ENCODE peak calls at places on chromosome 21, in nine cellular contexts. One of them, this sample, is unnamed.

GRCh38 chr21:32578107-32578691 is 7.1 kb downstream of the TCP10L start:
- DNase-seq in omental fat pad: no peak
- DNase-seq in lung: no peak
- DNase-seq in Right ventricle myocardium superior: no peak
- DNase-seq in stimulated activated CD4-positive, alpha-beta T cell treated with anti-CD3 and anti-CD28 coated beads, Interleukin-4, amount 100 ng/mL, for 48 hours: peak
- DNase-seq in GM12892: no peak
- DNase-seq in NB4: peak
- DNase-seq in colonic mucosa: peak
- DNase-seq in thoracic aorta: no peak
- DNase-seq in this sample: no peak

GRCh38 chr21:43298546-43299440 is 128.1 kb downstream of the SIK1 start:
- DNase-seq in omental fat pad: no peak
- DNase-seq in lung: no peak
- DNase-seq in Right ventricle myocardium superior: peak
- DNase-seq in stimulated activated CD4-positive, alpha-beta T cell treated with anti-CD3 and anti-CD28 coated beads, Interleukin-4, amount 100 ng/mL, for 48 hours: no peak
- DNase-seq in GM12892: no peak
- DNase-seq in NB4: no peak
- DNase-seq in colonic mucosa: no peak
- DNase-seq in thoracic aorta: no peak
- DNase-seq in this sample: no peak

GRCh38 chr21:25215698-25216384 is 391.4 kb downstream of the MRPL39 start:
- DNase-seq in omental fat pad: no peak
- DNase-seq in lung: no peak
- DNase-seq in Right ventricle myocardium superior: no peak
- DNase-seq in stimulated activated CD4-positive, alpha-beta T cell treated with anti-CD3 and anti-CD28 coated beads, Interleukin-4, amount 100 ng/mL, for 48 hours: no peak
- DNase-seq in GM12892: no peak
- DNase-seq in NB4: no peak
- DNase-seq in colonic mucosa: no peak
- DNase-seq in thoracic aorta: no peak
- DNase-seq in this sample: no peak

GRCh38 chr21:29105218-29105617 is 25.2 kb upstream of the MAP3K7CL start:
- DNase-seq in omental fat pad: no peak
- DNase-seq in lung: no peak
- DNase-seq in Right ventricle myocardium superior: no peak
- DNase-seq in stimulated activated CD4-positive, alpha-beta T cell treated with anti-CD3 and anti-CD28 coated beads, Interleukin-4, amount 100 ng/mL, for 48 hours: no peak
- DNase-seq in GM12892: no peak
- DNase-seq in NB4: no peak
- DNase-seq in colonic mucosa: no peak
- DNase-seq in thoracic aorta: no peak
- DNase-seq in this sample: no peak

GRCh38 chr21:32597205-32597604 is 11.9 kb upstream of the TCP10L start:
- DNase-seq in omental fat pad: no peak
- DNase-seq in lung: no peak
- DNase-seq in Right ventricle myocardium superior: no peak
- DNase-seq in stimulated activated CD4-positive, alpha-beta T cell treated with anti-CD3 and anti-CD28 coated beads, Interleukin-4, amount 100 ng/mL, for 48 hours: no peak
- DNase-seq in GM12892: no peak
- DNase-seq in NB4: no peak
- DNase-seq in colonic mucosa: no peak
- DNase-seq in thoracic aorta: no peak
- DNase-seq in this sample: no peak

GRCh38 chr21:44749759-44750674 is 38.6 kb upstream of the TSPEAR start:
- DNase-seq in omental fat pad: no peak
- DNase-seq in lung: no peak
- DNase-seq in Right ventricle myocardium superior: no peak
- DNase-seq in stimulated activated CD4-positive, alpha-beta T cell treated with anti-CD3 and anti-CD28 coated beads, Interleukin-4, amount 100 ng/mL, for 48 hours: no peak
- DNase-seq in GM12892: no peak
- DNase-seq in NB4: no peak
- DNase-seq in colonic mucosa: no peak
- DNase-seq in thoracic aorta: no peak
- DNase-seq in this sample: no peak

GRCh38 chr21:42095581-42095980 is 24.5 kb downstream of the UMODL1 start:
- DNase-seq in omental fat pad: no peak
- DNase-seq in lung: no peak
- DNase-seq in Right ventricle myocardium superior: no peak
- DNase-seq in stimulated activated CD4-positive, alpha-beta T cell treated with anti-CD3 and anti-CD28 coated beads, Interleukin-4, amount 100 ng/mL, for 48 hours: no peak
- DNase-seq in GM12892: no peak
- DNase-seq in NB4: no peak
- DNase-seq in colonic mucosa: no peak
- DNase-seq in thoracic aorta: no peak
- DNase-seq in this sample: no peak

GRCh38 chr21:37636152-37636860 is 269.7 kb downstream of the DYRK1A start:
- DNase-seq in omental fat pad: no peak
- DNase-seq in lung: no peak
- DNase-seq in Right ventricle myocardium superior: no peak
- DNase-seq in stimulated activated CD4-positive, alpha-beta T cell treated with anti-CD3 and anti-CD28 coated beads, Interleukin-4, amount 100 ng/mL, for 48 hours: no peak
- DNase-seq in GM12892: no peak
- DNase-seq in NB4: no peak
- DNase-seq in colonic mucosa: no peak
- DNase-seq in thoracic aorta: no peak
- DNase-seq in this sample: no peak

GRCh38 chr21:16942703-16943102 is 570.1 kb upstream of the CXADR start:
- DNase-seq in omental fat pad: no peak
- DNase-seq in lung: no peak
- DNase-seq in Right ventricle myocardium superior: no peak
- DNase-seq in stimulated activated CD4-positive, alpha-beta T cell treated with anti-CD3 and anti-CD28 coated beads, Interleukin-4, amount 100 ng/mL, for 48 hours: no peak
- DNase-seq in GM12892: no peak
- DNase-seq in NB4: peak
- DNase-seq in colonic mucosa: no peak
- DNase-seq in thoracic aorta: no peak
- DNase-seq in this sample: no peak

GRCh38 chr21:38527737-38528136 is 29.5 kb upstream of the ERG start:
- DNase-seq in omental fat pad: no peak
- DNase-seq in lung: no peak
- DNase-seq in Right ventricle myocardium superior: no peak
- DNase-seq in stimulated activated CD4-positive, alpha-beta T cell treated with anti-CD3 and anti-CD28 coated beads, Interleukin-4, amount 100 ng/mL, for 48 hours: no peak
- DNase-seq in GM12892: no peak
- DNase-seq in NB4: no peak
- DNase-seq in colonic mucosa: peak
- DNase-seq in thoracic aorta: no peak
- DNase-seq in this sample: no peak

GRCh38 chr21:46099476-46099875 is 1.6 kb downstream of the COL6A2 start:
- DNase-seq in omental fat pad: peak
- DNase-seq in lung: peak
- DNase-seq in Right ventricle myocardium superior: peak
- DNase-seq in stimulated activated CD4-positive, alpha-beta T cell treated with anti-CD3 and anti-CD28 coated beads, Interleukin-4, amount 100 ng/mL, for 48 hours: no peak
- DNase-seq in GM12892: no peak
- DNase-seq in NB4: no peak
- DNase-seq in colonic mucosa: peak
- DNase-seq in thoracic aorta: peak
- DNase-seq in this sample: peak

GRCh38 chr21:46097826-46098286 is at the start of gene COL6A2:
- DNase-seq in omental fat pad: peak
- DNase-seq in lung: peak
- DNase-seq in Right ventricle myocardium superior: peak
- DNase-seq in stimulated activated CD4-positive, alpha-beta T cell treated with anti-CD3 and anti-CD28 coated beads, Interleukin-4, amount 100 ng/mL, for 48 hours: peak
- DNase-seq in GM12892: peak
- DNase-seq in NB4: no peak
- DNase-seq in colonic mucosa: peak
- DNase-seq in thoracic aorta: peak
- DNase-seq in this sample: peak

GRCh38 chr21:44012474-44013379 is 618 bp downstream of the TRAPPC10 start:
- DNase-seq in omental fat pad: no peak
- DNase-seq in lung: peak
- DNase-seq in Right ventricle myocardium superior: peak
- DNase-seq in stimulated activated CD4-positive, alpha-beta T cell treated with anti-CD3 and anti-CD28 coated beads, Interleukin-4, amount 100 ng/mL, for 48 hours: peak
- DNase-seq in GM12892: peak
- DNase-seq in NB4: peak
- DNase-seq in colonic mucosa: peak
- DNase-seq in thoracic aorta: no peak
- DNase-seq in this sample: peak

GRCh38 chr21:15300131-15300530 is 235.3 kb upstream of the NRIP1 start:
- DNase-seq in omental fat pad: no peak
- DNase-seq in lung: no peak
- DNase-seq in Right ventricle myocardium superior: no peak
- DNase-seq in stimulated activated CD4-positive, alpha-beta T cell treated with anti-CD3 and anti-CD28 coated beads, Interleukin-4, amount 100 ng/mL, for 48 hours: no peak
- DNase-seq in GM12892: no peak
- DNase-seq in NB4: no peak
- DNase-seq in colonic mucosa: no peak
- DNase-seq in thoracic aorta: no peak
- DNase-seq in this sample: no peak

GRCh38 chr21:18147678-18148077 is 97.0 kb upstream of the CHODL start:
- DNase-seq in omental fat pad: no peak
- DNase-seq in lung: no peak
- DNase-seq in Right ventricle myocardium superior: no peak
- DNase-seq in stimulated activated CD4-positive, alpha-beta T cell treated with anti-CD3 and anti-CD28 coated beads, Interleukin-4, amount 100 ng/mL, for 48 hours: no peak
- DNase-seq in GM12892: no peak
- DNase-seq in NB4: no peak
- DNase-seq in colonic mucosa: no peak
- DNase-seq in thoracic aorta: no peak
- DNase-seq in this sample: no peak

GRCh38 chr21:15430577-15430976 is 299.2 kb upstream of the USP25 start:
- DNase-seq in omental fat pad: no peak
- DNase-seq in lung: no peak
- DNase-seq in Right ventricle myocardium superior: no peak
- DNase-seq in stimulated activated CD4-positive, alpha-beta T cell treated with anti-CD3 and anti-CD28 coated beads, Interleukin-4, amount 100 ng/mL, for 48 hours: no peak
- DNase-seq in GM12892: no peak
- DNase-seq in NB4: no peak
- DNase-seq in colonic mucosa: no peak
- DNase-seq in thoracic aorta: no peak
- DNase-seq in this sample: no peak

GRCh38 chr21:16752109-16752508 is 760.7 kb upstream of the CXADR start:
- DNase-seq in omental fat pad: no peak
- DNase-seq in lung: no peak
- DNase-seq in Right ventricle myocardium superior: no peak
- DNase-seq in stimulated activated CD4-positive, alpha-beta T cell treated with anti-CD3 and anti-CD28 coated beads, Interleukin-4, amount 100 ng/mL, for 48 hours: no peak
- DNase-seq in GM12892: no peak
- DNase-seq in NB4: no peak
- DNase-seq in colonic mucosa: no peak
- DNase-seq in thoracic aorta: no peak
- DNase-seq in this sample: no peak

GRCh38 chr21:42596657-42597056 is 56.8 kb upstream of the PDE9A start:
- DNase-seq in omental fat pad: no peak
- DNase-seq in lung: no peak
- DNase-seq in Right ventricle myocardium superior: no peak
- DNase-seq in stimulated activated CD4-positive, alpha-beta T cell treated with anti-CD3 and anti-CD28 coated beads, Interleukin-4, amount 100 ng/mL, for 48 hours: no peak
- DNase-seq in GM12892: no peak
- DNase-seq in NB4: no peak
- DNase-seq in colonic mucosa: no peak
- DNase-seq in thoracic aorta: no peak
- DNase-seq in this sample: no peak